ENCODE peak calls at places on chromosomes 13 and 19, in seven cellular contexts. One of them, this sample, is unnamed.

GRCh38 chr13:26128676-26129075 is 76.9 kb upstream of the SHISA2 start:
- DNase-seq in CD4-positive, alpha-beta T cell: no peak
- DNase-seq in GDM1: no peak
- DNase-seq in Peyer's patch: no peak
- DNase-seq in NCI-H510A treated with DMSO at 0.1 percent for 48 hours: no peak
- DNase-seq in AG04450: no peak
- DNase-seq in activated CD8-positive, alpha-beta memory T cell treated with anti-CD3 and anti-CD28 coated beads for 4 hours: no peak
- DNase-seq in this sample: no peak

GRCh38 chr13:94710881-94711560 is 1.3 kb downstream of the SOX21 start:
- DNase-seq in activated CD8-positive, alpha-beta memory T cell treated with anti-CD3 and anti-CD28 coated beads for 4 hours: no peak
- DNase-seq in AG04450: no peak
- DNase-seq in GDM1: no peak
- DNase-seq in CD4-positive, alpha-beta T cell: no peak
- DNase-seq in Peyer's patch: no peak
- DNase-seq in NCI-H510A treated with DMSO at 0.1 percent for 48 hours: peak; percentile 36
- DNase-seq in this sample: no peak

GRCh38 chr13:75493156-75493555 is 11.2 kb upstream of the TBC1D4 start:
- DNase-seq in NCI-H510A treated with DMSO at 0.1 percent for 48 hours: no peak
- DNase-seq in AG04450: no peak
- DNase-seq in Peyer's patch: no peak
- DNase-seq in CD4-positive, alpha-beta T cell: no peak
- DNase-seq in GDM1: no peak
- DNase-seq in activated CD8-positive, alpha-beta memory T cell treated with anti-CD3 and anti-CD28 coated beads for 4 hours: no peak
- DNase-seq in this sample: no peak

GRCh38 chr13:77696006-77696862 is 1.3 kb upstream of the SLAIN1 start:
- DNase-seq in AG04450: no peak
- DNase-seq in NCI-H510A treated with DMSO at 0.1 percent for 48 hours: no peak
- DNase-seq in GDM1: no peak
- DNase-seq in Peyer's patch: no peak
- DNase-seq in CD4-positive, alpha-beta T cell: no peak
- DNase-seq in activated CD8-positive, alpha-beta memory T cell treated with anti-CD3 and anti-CD28 coated beads for 4 hours: no peak
- DNase-seq in this sample: no peak

GRCh38 chr19:14056741-14057356 is 5.0 kb downstream of the PALM3 start:
- DNase-seq in Peyer's patch: no peak
- DNase-seq in activated CD8-positive, alpha-beta memory T cell treated with anti-CD3 and anti-CD28 coated beads for 4 hours: no peak
- DNase-seq in CD4-positive, alpha-beta T cell: no peak
- DNase-seq in NCI-H510A treated with DMSO at 0.1 percent for 48 hours: no peak
- DNase-seq in GDM1: no peak
- DNase-seq in AG04450: no peak
- DNase-seq in this sample: no peak

GRCh38 chr13:50448535-50448981 is 394.9 kb downstream of the DLEU7 start:
- DNase-seq in activated CD8-positive, alpha-beta memory T cell treated with anti-CD3 and anti-CD28 coated beads for 4 hours: no peak
- DNase-seq in CD4-positive, alpha-beta T cell: no peak
- DNase-seq in AG04450: no peak
- DNase-seq in NCI-H510A treated with DMSO at 0.1 percent for 48 hours: peak; percentile 37
- DNase-seq in Peyer's patch: no peak
- DNase-seq in GDM1: no peak
- DNase-seq in this sample: no peak

GRCh38 chr13:50512602-50513527 is 330.6 kb downstream of the DLEU7 start:
- DNase-seq in NCI-H510A treated with DMSO at 0.1 percent for 48 hours: peak; percentile 31
- DNase-seq in CD4-positive, alpha-beta T cell: peak; percentile 19
- DNase-seq in activated CD8-positive, alpha-beta memory T cell treated with anti-CD3 and anti-CD28 coated beads for 4 hours: peak; percentile 10
- DNase-seq in AG04450: no peak
- DNase-seq in GDM1: peak; percentile 79
- DNase-seq in Peyer's patch: no peak
- DNase-seq in this sample: no peak

GRCh38 chr19:7554990-7555864 is 19.7 kb downstream of the PNPLA6 start:
- DNase-seq in AG04450: no peak
- DNase-seq in GDM1: no peak
- DNase-seq in Peyer's patch: no peak
- DNase-seq in CD4-positive, alpha-beta T cell: no peak
- DNase-seq in NCI-H510A treated with DMSO at 0.1 percent for 48 hours: no peak
- DNase-seq in activated CD8-positive, alpha-beta memory T cell treated with anti-CD3 and anti-CD28 coated beads for 4 hours: no peak
- DNase-seq in this sample: no peak

GRCh38 chr19:21610341-21610740 is 104.9 kb downstream of the ZNF429 start:
- DNase-seq in activated CD8-positive, alpha-beta memory T cell treated with anti-CD3 and anti-CD28 coated beads for 4 hours: no peak
- DNase-seq in NCI-H510A treated with DMSO at 0.1 percent for 48 hours: no peak
- DNase-seq in AG04450: no peak
- DNase-seq in GDM1: no peak
- DNase-seq in Peyer's patch: no peak
- DNase-seq in CD4-positive, alpha-beta T cell: no peak
- DNase-seq in this sample: no peak

GRCh38 chr19:11370744-11371143 is 3.7 kb upstream of the SWSAP1 start:
- DNase-seq in GDM1: no peak
- DNase-seq in activated CD8-positive, alpha-beta memory T cell treated with anti-CD3 and anti-CD28 coated beads for 4 hours: no peak
- DNase-seq in NCI-H510A treated with DMSO at 0.1 percent for 48 hours: no peak
- DNase-seq in Peyer's patch: no peak
- DNase-seq in AG04450: no peak
- DNase-seq in CD4-positive, alpha-beta T cell: no peak
- DNase-seq in this sample: no peak

GRCh38 chr19:4704317-4704673 is 19.3 kb downstream of the DPP9 start:
- DNase-seq in CD4-positive, alpha-beta T cell: no peak
- DNase-seq in activated CD8-positive, alpha-beta memory T cell treated with anti-CD3 and anti-CD28 coated beads for 4 hours: no peak
- DNase-seq in AG04450: no peak
- DNase-seq in NCI-H510A treated with DMSO at 0.1 percent for 48 hours: no peak
- DNase-seq in Peyer's patch: no peak
- DNase-seq in GDM1: no peak
- DNase-seq in this sample: no peak

GRCh38 chr19:55535173-55535572 is 1.8 kb downstream of the SBK2 start:
- DNase-seq in activated CD8-positive, alpha-beta memory T cell treated with anti-CD3 and anti-CD28 coated beads for 4 hours: no peak
- DNase-seq in Peyer's patch: no peak
- DNase-seq in AG04450: no peak
- DNase-seq in GDM1: no peak
- DNase-seq in CD4-positive, alpha-beta T cell: no peak
- DNase-seq in NCI-H510A treated with DMSO at 0.1 percent for 48 hours: no peak
- DNase-seq in this sample: no peak

GRCh38 chr13:33448889-33449288 is 163.3 kb upstream of the STARD13 start:
- DNase-seq in activated CD8-positive, alpha-beta memory T cell treated with anti-CD3 and anti-CD28 coated beads for 4 hours: no peak
- DNase-seq in GDM1: no peak
- DNase-seq in Peyer's patch: no peak
- DNase-seq in CD4-positive, alpha-beta T cell: no peak
- DNase-seq in AG04450: no peak
- DNase-seq in NCI-H510A treated with DMSO at 0.1 percent for 48 hours: no peak
- DNase-seq in this sample: no peak

GRCh38 chr13:91349992-91350911 is 2.8 kb downstream of the MIR17HG start:
- DNase-seq in GDM1: no peak
- DNase-seq in NCI-H510A treated with DMSO at 0.1 percent for 48 hours: no peak
- DNase-seq in activated CD8-positive, alpha-beta memory T cell treated with anti-CD3 and anti-CD28 coated beads for 4 hours: no peak
- DNase-seq in CD4-positive, alpha-beta T cell: no peak
- DNase-seq in Peyer's patch: no peak
- DNase-seq in AG04450: no peak
- DNase-seq in this sample: no peak

GRCh38 chr13:96391606-96392005 is 301.7 kb downstream of the HS6ST3 start:
- DNase-seq in activated CD8-positive, alpha-beta memory T cell treated with anti-CD3 and anti-CD28 coated beads for 4 hours: no peak
- DNase-seq in GDM1: no peak
- DNase-seq in NCI-H510A treated with DMSO at 0.1 percent for 48 hours: no peak
- DNase-seq in Peyer's patch: no peak
- DNase-seq in AG04450: no peak
- DNase-seq in CD4-positive, alpha-beta T cell: no peak
- DNase-seq in this sample: no peak

GRCh38 chr13:75175575-75175974 is 306.4 kb downstream of the TBC1D4 start:
- DNase-seq in GDM1: no peak
- DNase-seq in Peyer's patch: no peak
- DNase-seq in CD4-positive, alpha-beta T cell: no peak
- DNase-seq in NCI-H510A treated with DMSO at 0.1 percent for 48 hours: no peak
- DNase-seq in AG04450: no peak
- DNase-seq in activated CD8-positive, alpha-beta memory T cell treated with anti-CD3 and anti-CD28 coated beads for 4 hours: no peak
- DNase-seq in this sample: no peak

GRCh38 chr13:40389081-40389641 is 277.3 kb downstream of the FOXO1 start:
- DNase-seq in NCI-H510A treated with DMSO at 0.1 percent for 48 hours: no peak
- DNase-seq in activated CD8-positive, alpha-beta memory T cell treated with anti-CD3 and anti-CD28 coated beads for 4 hours: peak; percentile 24
- DNase-seq in GDM1: no peak
- DNase-seq in Peyer's patch: no peak
- DNase-seq in AG04450: no peak
- DNase-seq in CD4-positive, alpha-beta T cell: peak; percentile 21
- DNase-seq in this sample: no peak

GRCh38 chr19:56079609-56080008 is 41.5 kb downstream of the ZNF787 start:
- DNase-seq in CD4-positive, alpha-beta T cell: no peak
- DNase-seq in GDM1: no peak
- DNase-seq in Peyer's patch: no peak
- DNase-seq in activated CD8-positive, alpha-beta memory T cell treated with anti-CD3 and anti-CD28 coated beads for 4 hours: no peak
- DNase-seq in AG04450: no peak
- DNase-seq in NCI-H510A treated with DMSO at 0.1 percent for 48 hours: no peak
- DNase-seq in this sample: no peak

GRCh38 chr19:47494211-47494547 is 10.2 kb upstream of the KPTN start:
- DNase-seq in activated CD8-positive, alpha-beta memory T cell treated with anti-CD3 and anti-CD28 coated beads for 4 hours: no peak
- DNase-seq in NCI-H510A treated with DMSO at 0.1 percent for 48 hours: no peak
- DNase-seq in CD4-positive, alpha-beta T cell: no peak
- DNase-seq in AG04450: no peak
- DNase-seq in GDM1: no peak
- DNase-seq in Peyer's patch: no peak
- DNase-seq in this sample: no peak

GRCh38 chr19:33435706-33436359 is 62.3 kb downstream of the CEBPG start:
- DNase-seq in NCI-H510A treated with DMSO at 0.1 percent for 48 hours: no peak
- DNase-seq in CD4-positive, alpha-beta T cell: no peak
- DNase-seq in AG04450: no peak
- DNase-seq in Peyer's patch: no peak
- DNase-seq in GDM1: no peak
- DNase-seq in activated CD8-positive, alpha-beta memory T cell treated with anti-CD3 and anti-CD28 coated beads for 4 hours: no peak
- DNase-seq in this sample: no peak

GRCh38 chr19:6271721-6272410 is 7.9 kb downstream of the MLLT1 start:
- DNase-seq in GDM1: no peak
- DNase-seq in AG04450: no peak
- DNase-seq in CD4-positive, alpha-beta T cell: no peak
- DNase-seq in NCI-H510A treated with DMSO at 0.1 percent for 48 hours: no peak
- DNase-seq in activated CD8-positive, alpha-beta memory T cell treated with anti-CD3 and anti-CD28 coated beads for 4 hours: no peak
- DNase-seq in Peyer's patch: peak; percentile 62
- DNase-seq in this sample: peak; percentile 32

GRCh38 chr13:99057310-99057975 is 79.6 kb upstream of the DOCK9 start:
- DNase-seq in NCI-H510A treated with DMSO at 0.1 percent for 48 hours: no peak
- DNase-seq in CD4-positive, alpha-beta T cell: no peak
- DNase-seq in AG04450: no peak
- DNase-seq in activated CD8-positive, alpha-beta memory T cell treated with anti-CD3 and anti-CD28 coated beads for 4 hours: no peak
- DNase-seq in GDM1: no peak
- DNase-seq in Peyer's patch: no peak
- DNase-seq in this sample: peak; percentile 20

GRCh38 chr19:50819636-50820035 is 4.0 kb downstream of the KLK1 start:
- DNase-seq in Peyer's patch: no peak
- DNase-seq in GDM1: no peak
- DNase-seq in AG04450: no peak
- DNase-seq in activated CD8-positive, alpha-beta memory T cell treated with anti-CD3 and anti-CD28 coated beads for 4 hours: no peak
- DNase-seq in CD4-positive, alpha-beta T cell: no peak
- DNase-seq in NCI-H510A treated with DMSO at 0.1 percent for 48 hours: no peak
- DNase-seq in this sample: no peak

GRCh38 chr13:33087091-33087490 is 70.9 kb downstream of the KL start:
- DNase-seq in CD4-positive, alpha-beta T cell: no peak
- DNase-seq in activated CD8-positive, alpha-beta memory T cell treated with anti-CD3 and anti-CD28 coated beads for 4 hours: no peak
- DNase-seq in AG04450: no peak
- DNase-seq in Peyer's patch: no peak
- DNase-seq in NCI-H510A treated with DMSO at 0.1 percent for 48 hours: no peak
- DNase-seq in GDM1: no peak
- DNase-seq in this sample: no peak

GRCh38 chr13:48412100-48412556 is 785 bp downstream of the LPAR6 start:
- DNase-seq in CD4-positive, alpha-beta T cell: no peak
- DNase-seq in AG04450: no peak
- DNase-seq in Peyer's patch: no peak
- DNase-seq in activated CD8-positive, alpha-beta memory T cell treated with anti-CD3 and anti-CD28 coated beads for 4 hours: no peak
- DNase-seq in GDM1: no peak
- DNase-seq in NCI-H510A treated with DMSO at 0.1 percent for 48 hours: no peak
- DNase-seq in this sample: no peak

GRCh38 chr13:35648109-35648508 is 171.6 kb upstream of the MAB21L1 start:
- DNase-seq in Peyer's patch: no peak
- DNase-seq in activated CD8-positive, alpha-beta memory T cell treated with anti-CD3 and anti-CD28 coated beads for 4 hours: no peak
- DNase-seq in GDM1: no peak
- DNase-seq in CD4-positive, alpha-beta T cell: no peak
- DNase-seq in AG04450: no peak
- DNase-seq in NCI-H510A treated with DMSO at 0.1 percent for 48 hours: no peak
- DNase-seq in this sample: peak; percentile 4

GRCh38 chr13:112725346-112726017 is 35.6 kb downstream of the ATP11A start:
- DNase-seq in CD4-positive, alpha-beta T cell: no peak
- DNase-seq in GDM1: peak; percentile 46
- DNase-seq in activated CD8-positive, alpha-beta memory T cell treated with anti-CD3 and anti-CD28 coated beads for 4 hours: no peak
- DNase-seq in Peyer's patch: no peak
- DNase-seq in NCI-H510A treated with DMSO at 0.1 percent for 48 hours: peak; percentile 77
- DNase-seq in AG04450: no peak
- DNase-seq in this sample: no peak

GRCh38 chr13:113122571-113123225 is at the start of gene F10:
- DNase-seq in NCI-H510A treated with DMSO at 0.1 percent for 48 hours: peak; percentile 21
- DNase-seq in AG04450: peak; percentile 39
- DNase-seq in CD4-positive, alpha-beta T cell: no peak
- DNase-seq in GDM1: no peak
- DNase-seq in activated CD8-positive, alpha-beta memory T cell treated with anti-CD3 and anti-CD28 coated beads for 4 hours: no peak
- DNase-seq in Peyer's patch: peak; percentile 89
- DNase-seq in this sample: peak; percentile 57